ENCODE peak calls at places on chromosomes 5 and 9, in four cellular contexts. One of them, this sample, is unnamed. For H3K9me3, the result is how much of the 10 kb centered on the place peaks cover.

GRCh38 chr9:71353723-71354122 is 232.3 kb upstream of the TRPM3 start:
- ATAC-seq in Panc1: no peak
- ATAC-seq in T-helper 17 cell: no peak
- ATAC-seq in naive thymus-derived CD4-positive, alpha-beta T cell: no peak
- ATAC-seq in this sample: no peak

GRCh38 chr5:73418244-73418691 is 30.3 kb downstream of the FOXD1 start:
- ATAC-seq in Panc1: peak
- ATAC-seq in T-helper 17 cell: no peak
- ATAC-seq in naive thymus-derived CD4-positive, alpha-beta T cell: no peak
- ATAC-seq in this sample: no peak

GRCh38 chr9:124450241-124450924 is at the start of gene ADGRD2:
- ATAC-seq in Panc1: no peak
- ATAC-seq in T-helper 17 cell: no peak
- ATAC-seq in naive thymus-derived CD4-positive, alpha-beta T cell: no peak
- ATAC-seq in this sample: no peak

GRCh38 chr9:21569721-21570120 is 87.6 kb upstream of the IFNE start:
- ATAC-seq in Panc1: no peak
- ATAC-seq in T-helper 17 cell: no peak
- ATAC-seq in naive thymus-derived CD4-positive, alpha-beta T cell: no peak
- ATAC-seq in this sample: no peak

GRCh38 chr9:112084907-112085306 is 90.2 kb downstream of the SUSD1 start:
- ATAC-seq in Panc1: no peak
- ATAC-seq in T-helper 17 cell: no peak
- ATAC-seq in naive thymus-derived CD4-positive, alpha-beta T cell: no peak
- ATAC-seq in this sample: no peak

GRCh38 chr5:150559088-150559487 is 51.2 kb downstream of the NDST1 start:
- ATAC-seq in Panc1: no peak
- ATAC-seq in T-helper 17 cell: no peak
- ATAC-seq in naive thymus-derived CD4-positive, alpha-beta T cell: no peak
- ATAC-seq in this sample: no peak

GRCh38 chr5:32942225-32942989 is 231.3 kb downstream of the NPR3 start:
- ATAC-seq in Panc1: peak
- ATAC-seq in T-helper 17 cell: no peak
- ATAC-seq in naive thymus-derived CD4-positive, alpha-beta T cell: no peak
- ATAC-seq in this sample: no peak

GRCh38 chr9:20873240-20873860 is 158.1 kb downstream of the HACD4 start:
- ATAC-seq in Panc1: no peak
- ATAC-seq in T-helper 17 cell: no peak
- ATAC-seq in naive thymus-derived CD4-positive, alpha-beta T cell: no peak
- ATAC-seq in this sample: no peak

GRCh38 chr9:35948901-35949318 is 9.0 kb downstream of the OR2S2 start:
- ATAC-seq in Panc1: no peak
- ATAC-seq in T-helper 17 cell: peak
- ATAC-seq in naive thymus-derived CD4-positive, alpha-beta T cell: peak
- ATAC-seq in this sample: no peak

GRCh38 chr9:108768739-108769138 is 87.0 kb downstream of the ACTL7B start:
- ATAC-seq in Panc1: no peak
- ATAC-seq in T-helper 17 cell: no peak
- ATAC-seq in naive thymus-derived CD4-positive, alpha-beta T cell: no peak
- ATAC-seq in this sample: no peak

GRCh38 chr9:122857810-122858209 is 29.4 kb upstream of the PDCL start:
- ATAC-seq in Panc1: no peak
- ATAC-seq in T-helper 17 cell: no peak
- ATAC-seq in naive thymus-derived CD4-positive, alpha-beta T cell: peak
- ATAC-seq in this sample: no peak

GRCh38 chr5:29134418-29134817 is 2059.1 kb upstream of the CDH6 start:
- ATAC-seq in Panc1: no peak
- ATAC-seq in T-helper 17 cell: no peak
- ATAC-seq in naive thymus-derived CD4-positive, alpha-beta T cell: no peak
- ATAC-seq in this sample: no peak
- H3K9me3 ChIP-seq in Panc1: under half
- H3K9me3 ChIP-seq in T-helper 17 cell: under half
- H3K9me3 ChIP-seq in naive thymus-derived CD4-positive, alpha-beta T cell: under half
- H3K9me3 ChIP-seq in this sample: under half

GRCh38 chr5:114940709-114941108 is 229.0 kb downstream of the TRIM36 start:
- ATAC-seq in Panc1: no peak
- ATAC-seq in T-helper 17 cell: no peak
- ATAC-seq in naive thymus-derived CD4-positive, alpha-beta T cell: no peak
- ATAC-seq in this sample: no peak
- H3K9me3 ChIP-seq in Panc1: under half
- H3K9me3 ChIP-seq in T-helper 17 cell: under half
- H3K9me3 ChIP-seq in naive thymus-derived CD4-positive, alpha-beta T cell: under half
- H3K9me3 ChIP-seq in this sample: under half

DNA sequence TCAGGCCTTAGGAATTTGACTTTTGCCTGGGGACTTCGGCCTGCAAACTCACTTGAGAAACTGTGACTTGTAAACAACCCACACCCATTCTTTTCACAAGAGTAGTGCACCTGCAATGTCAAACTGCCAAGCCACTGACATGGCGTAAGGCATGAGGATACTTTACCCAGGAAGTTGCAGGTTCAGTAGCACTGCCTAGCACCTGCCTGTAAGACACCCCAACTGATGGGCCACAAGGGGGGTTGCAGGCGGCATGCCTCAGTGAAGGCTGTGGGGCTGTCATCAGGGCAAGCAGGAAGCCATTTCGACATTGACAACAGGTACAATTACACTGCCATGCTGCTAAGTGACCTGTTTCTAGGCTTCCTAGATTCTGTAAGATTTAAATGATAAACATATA is 41.3 kb upstream of the RASGEF1C start:
- ATAC-seq in Panc1: no peak
- ATAC-seq in T-helper 17 cell: no peak
- ATAC-seq in naive thymus-derived CD4-positive, alpha-beta T cell: no peak
- ATAC-seq in this sample: no peak
- H3K9me3 ChIP-seq in Panc1: under half
- H3K9me3 ChIP-seq in T-helper 17 cell: under half
- H3K9me3 ChIP-seq in naive thymus-derived CD4-positive, alpha-beta T cell: under half
- H3K9me3 ChIP-seq in this sample: half or more

DNA sequence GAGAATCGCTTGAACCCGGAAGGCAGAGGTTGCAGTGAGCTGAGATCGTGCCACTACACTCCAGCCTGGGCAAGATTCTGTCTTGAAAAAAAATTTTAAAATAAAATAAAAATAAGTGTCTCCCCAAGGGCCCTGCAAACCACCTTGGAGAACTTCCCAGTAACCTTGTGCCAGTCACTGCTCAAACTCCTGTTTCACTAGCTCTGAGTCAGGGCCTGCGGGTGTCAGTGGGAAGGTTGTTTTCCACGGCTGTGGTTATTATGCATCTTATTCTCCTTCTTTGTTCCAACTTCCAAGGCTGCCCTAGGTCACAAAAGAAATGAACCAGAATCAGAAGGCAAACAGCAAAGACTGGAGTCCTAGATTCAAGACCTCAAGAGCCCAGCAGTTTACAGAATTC is 246.7 kb downstream of the ADAMTSL1 start:
- ATAC-seq in Panc1: no peak
- ATAC-seq in T-helper 17 cell: no peak
- ATAC-seq in naive thymus-derived CD4-positive, alpha-beta T cell: no peak
- ATAC-seq in this sample: no peak
- H3K9me3 ChIP-seq in Panc1: under half
- H3K9me3 ChIP-seq in T-helper 17 cell: under half
- H3K9me3 ChIP-seq in naive thymus-derived CD4-positive, alpha-beta T cell: under half
- H3K9me3 ChIP-seq in this sample: under half

DNA sequence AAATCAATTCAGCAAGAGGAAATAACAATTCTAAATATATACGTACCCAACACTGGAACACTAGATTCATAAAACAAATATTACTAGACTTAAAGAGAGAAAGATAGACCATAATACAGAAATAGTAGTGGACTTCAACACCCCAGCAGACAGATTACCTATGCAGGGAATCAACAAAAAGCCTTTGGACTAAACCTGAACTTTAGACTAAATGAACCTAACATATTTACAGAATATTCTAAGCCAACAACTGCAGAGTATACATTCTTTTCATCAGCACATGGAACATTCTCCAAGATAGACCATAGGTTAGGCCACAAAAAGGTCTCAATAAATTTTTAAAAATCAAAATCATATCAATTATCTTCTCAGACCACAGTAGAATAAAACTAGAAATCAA is 32.9 kb upstream of the BARX1 start:
- ATAC-seq in Panc1: no peak
- ATAC-seq in T-helper 17 cell: no peak
- ATAC-seq in naive thymus-derived CD4-positive, alpha-beta T cell: no peak
- ATAC-seq in this sample: no peak
- H3K9me3 ChIP-seq in Panc1: under half
- H3K9me3 ChIP-seq in T-helper 17 cell: under half
- H3K9me3 ChIP-seq in naive thymus-derived CD4-positive, alpha-beta T cell: under half
- H3K9me3 ChIP-seq in this sample: under half

DNA sequence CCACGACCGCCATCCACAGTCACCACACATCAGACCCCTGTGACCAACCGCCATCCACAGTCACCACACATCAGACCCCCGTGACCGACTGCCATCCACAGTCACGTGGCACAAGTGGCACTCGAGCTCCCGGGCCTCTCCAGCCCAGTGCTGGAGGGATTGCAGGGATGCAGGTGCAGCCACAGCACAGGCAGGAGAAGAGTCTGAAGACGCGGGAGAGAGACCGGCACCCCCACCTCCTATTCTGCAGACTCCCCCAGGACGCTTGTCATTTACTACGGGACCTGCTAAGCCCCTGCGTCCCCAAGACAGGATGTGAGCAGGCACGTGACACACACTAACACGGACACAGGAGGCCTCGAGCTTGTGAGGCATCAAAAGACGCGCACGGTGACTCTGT is 21.1 kb downstream of the TERT start:
- ATAC-seq in Panc1: no peak
- ATAC-seq in T-helper 17 cell: no peak
- ATAC-seq in naive thymus-derived CD4-positive, alpha-beta T cell: no peak
- ATAC-seq in this sample: no peak
- H3K9me3 ChIP-seq in Panc1: under half
- H3K9me3 ChIP-seq in T-helper 17 cell: under half
- H3K9me3 ChIP-seq in naive thymus-derived CD4-positive, alpha-beta T cell: under half
- H3K9me3 ChIP-seq in this sample: under half

GRCh38 chr5:178308541-178309092 is 76.0 kb upstream of the PHYKPL start:
- ATAC-seq in Panc1: no peak
- ATAC-seq in T-helper 17 cell: no peak
- ATAC-seq in naive thymus-derived CD4-positive, alpha-beta T cell: no peak
- ATAC-seq in this sample: no peak

GRCh38 chr5:178307266-178308045 is 74.9 kb upstream of the PHYKPL start:
- ATAC-seq in Panc1: no peak
- ATAC-seq in T-helper 17 cell: no peak
- ATAC-seq in naive thymus-derived CD4-positive, alpha-beta T cell: no peak
- ATAC-seq in this sample: no peak

GRCh38 chr5:178304761-178305645 is 72.4 kb upstream of the PHYKPL start:
- ATAC-seq in Panc1: no peak
- ATAC-seq in T-helper 17 cell: no peak
- ATAC-seq in naive thymus-derived CD4-positive, alpha-beta T cell: no peak
- ATAC-seq in this sample: peak

GRCh38 chr5:178305801-178306200 is 73.2 kb upstream of the PHYKPL start:
- ATAC-seq in Panc1: no peak
- ATAC-seq in T-helper 17 cell: no peak
- ATAC-seq in naive thymus-derived CD4-positive, alpha-beta T cell: no peak
- ATAC-seq in this sample: no peak

DNA sequence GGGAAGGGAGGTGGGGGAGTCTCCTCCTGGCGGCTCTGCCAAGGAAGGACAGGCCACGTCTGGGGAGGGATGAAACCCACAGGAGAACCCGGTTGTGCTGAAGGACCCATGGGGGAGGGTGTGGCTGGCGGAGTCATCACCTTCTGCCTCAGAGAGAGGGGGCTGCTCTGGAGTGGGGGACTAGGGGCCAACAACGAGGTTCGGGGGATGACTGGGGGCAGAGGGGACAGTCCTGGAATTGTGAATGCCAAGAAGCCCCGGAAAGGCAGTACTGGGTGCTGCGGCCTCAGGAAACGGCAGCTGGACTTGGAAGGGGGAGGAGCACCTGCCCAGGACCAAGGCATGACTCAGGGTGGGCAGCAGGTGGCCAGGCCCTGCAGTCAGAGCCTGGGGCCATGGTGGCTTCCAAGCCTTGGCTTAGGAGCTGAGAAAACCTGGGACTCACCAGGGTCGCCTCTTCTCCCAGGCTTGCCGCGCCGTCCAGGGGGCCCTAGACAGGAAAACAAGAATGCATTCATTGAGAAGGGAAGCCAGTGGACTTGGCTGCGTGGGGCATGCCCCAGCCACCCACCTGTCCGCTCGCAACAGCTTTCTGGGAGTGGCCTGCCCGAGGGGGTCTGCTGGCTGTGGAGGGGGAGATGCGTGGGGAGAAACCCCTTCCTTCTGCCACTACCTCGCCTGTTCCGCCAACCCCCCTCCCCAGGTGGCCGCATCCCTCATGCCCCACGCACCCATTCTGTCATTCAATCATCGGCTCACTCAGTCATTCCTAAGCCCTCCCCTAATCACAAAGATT is 74.0 kb upstream of the PHYKPL start:
- ATAC-seq in Panc1: no peak
- ATAC-seq in T-helper 17 cell: no peak
- ATAC-seq in naive thymus-derived CD4-positive, alpha-beta T cell: no peak
- ATAC-seq in this sample: no peak
- H3K9me3 ChIP-seq in Panc1: under half
- H3K9me3 ChIP-seq in T-helper 17 cell: under half
- H3K9me3 ChIP-seq in naive thymus-derived CD4-positive, alpha-beta T cell: under half
- H3K9me3 ChIP-seq in this sample: under half

DNA sequence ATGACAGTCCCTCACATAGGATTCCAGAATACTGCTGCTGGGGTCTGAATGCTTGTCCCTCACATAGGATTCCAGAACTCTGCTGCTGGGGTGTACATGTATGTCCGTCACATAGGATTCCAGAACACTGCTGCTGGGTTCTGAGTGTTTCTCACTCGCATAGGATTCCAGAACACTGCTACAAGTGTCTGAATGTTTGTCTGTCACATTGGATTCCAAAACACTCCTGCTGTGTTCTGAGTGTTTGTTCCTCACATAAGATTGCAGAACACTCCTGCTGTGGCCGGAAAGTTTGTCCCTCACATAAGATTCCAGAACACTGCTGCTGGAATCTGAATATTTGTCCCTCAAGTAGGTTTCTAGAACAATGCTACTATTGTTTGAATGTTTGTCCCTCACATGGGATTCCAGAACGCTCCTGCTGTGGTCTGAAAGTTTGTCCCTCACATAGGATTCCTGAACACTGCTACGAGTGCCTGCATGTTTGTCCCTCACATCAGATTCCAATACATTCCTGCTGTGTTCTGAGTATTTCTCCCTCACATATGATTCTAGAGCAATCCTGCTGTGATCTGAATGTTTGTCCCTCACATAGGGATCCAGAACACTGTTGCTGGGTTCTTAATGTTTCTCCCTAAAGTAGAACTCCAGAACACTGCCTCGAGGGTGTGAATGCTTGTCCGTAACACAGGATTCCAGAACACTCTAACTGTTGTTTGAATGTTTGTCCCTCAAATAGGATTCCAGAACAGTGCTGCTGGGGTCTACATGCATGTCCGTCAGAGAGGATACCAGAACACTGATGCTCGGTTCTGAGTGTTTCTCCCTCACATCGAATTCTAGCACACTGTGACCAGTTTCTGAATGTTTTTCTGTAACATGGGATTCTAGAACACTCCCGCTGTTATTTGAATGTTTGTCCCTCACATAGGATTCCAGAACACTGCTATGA is 200.4 kb downstream of the FOXD4L6 start:
- ATAC-seq in Panc1: no peak
- ATAC-seq in T-helper 17 cell: no peak
- ATAC-seq in naive thymus-derived CD4-positive, alpha-beta T cell: no peak
- ATAC-seq in this sample: no peak
- H3K9me3 ChIP-seq in Panc1: under half
- H3K9me3 ChIP-seq in T-helper 17 cell: half or more
- H3K9me3 ChIP-seq in naive thymus-derived CD4-positive, alpha-beta T cell: under half
- H3K9me3 ChIP-seq in this sample: under half

DNA sequence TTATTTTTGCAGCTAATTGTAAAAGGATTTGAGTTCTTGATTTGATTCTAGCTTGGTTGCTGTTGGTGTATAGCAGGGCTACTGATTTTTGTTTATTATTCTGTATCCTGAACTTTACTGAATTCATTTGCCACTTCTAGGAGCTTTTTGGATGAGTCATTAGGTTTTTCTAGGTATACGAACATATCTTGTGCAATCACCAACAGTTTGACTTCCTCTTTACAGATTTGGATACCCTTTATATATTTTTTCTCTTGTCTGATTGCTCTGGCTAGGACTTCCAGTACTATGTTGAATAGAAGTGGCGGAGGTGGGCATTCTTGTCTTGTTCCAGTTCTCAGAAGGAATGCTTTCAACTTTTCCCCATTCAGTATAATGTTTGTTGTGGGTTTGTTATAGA is 210.8 kb downstream of the FGF10 start:
- ATAC-seq in Panc1: no peak
- ATAC-seq in T-helper 17 cell: no peak
- ATAC-seq in naive thymus-derived CD4-positive, alpha-beta T cell: no peak
- ATAC-seq in this sample: no peak
- H3K9me3 ChIP-seq in Panc1: under half
- H3K9me3 ChIP-seq in T-helper 17 cell: under half
- H3K9me3 ChIP-seq in naive thymus-derived CD4-positive, alpha-beta T cell: under half
- H3K9me3 ChIP-seq in this sample: under half